ENCODE peak calls at places on chromosomes 4 and X, in six cellular contexts. C is retina; G is heart left ventricle; Q is CD4-positive, alpha-beta T cell; E is hypothalamus; P is GM04504. L is an unnamed sample.

GRCh38 chrX:7272301-7272700 is 124.3 kb upstream of the PUDP start:
- DNase-seq in C (no peak), G (no peak), Q (no peak), E (no peak), P (no peak), L (no peak)

GRCh38 chr4:20603671-20604313 is 96.5 kb upstream of the PACRGL start:
- DNase-seq in C (no peak), G (no peak), Q (no peak), E (no peak), P (peak; percentile 35), L (no peak)

GRCh38 chr4:8044244-8044643 is 104.6 kb upstream of the AFAP1 start:
- DNase-seq in C (no peak), G (no peak), Q (no peak), E (no peak), P (no peak), L (no peak)

GRCh38 chr4:31125496-31125895 is 405.3 kb downstream of the PCDH7 start:
- DNase-seq in C (no peak), G (no peak), Q (no peak), E (no peak), P (no peak), L (no peak)

GRCh38 chr4:10033191-10033881 is 12.0 kb upstream of the SLC2A9 start:
- DNase-seq in C (no peak), G (peak; percentile 79), Q (no peak), E (no peak), P (no peak), L (peak; percentile 54)

GRCh38 chr4:96675916-96676315 is 836.0 kb downstream of the PDHA2 start:
- DNase-seq in C (no peak), G (no peak), Q (no peak), E (no peak), P (no peak), L (no peak)

GRCh38 chrX:138711399-138712347 is at the start of gene FGF13:
- DNase-seq in C (peak; percentile 71), G (peak; percentile 28), Q (no peak), E (no peak), P (no peak), L (peak; percentile 28)

GRCh38 chrX:100625985-100626491 is 10.6 kb downstream of the TSPAN6 start:
- DNase-seq in C (no peak), G (no peak), Q (no peak), E (no peak), P (no peak), L (no peak)

GRCh38 chr4:152243890-152244595 is 291.8 kb downstream of the FBXW7 start:
- DNase-seq in C (no peak), G (peak; percentile 77), Q (no peak), E (no peak), P (no peak), L (no peak)

GRCh38 chrX:150696264-150696789 is 3.1 kb downstream of the MTMR1 start:
- DNase-seq in C (no peak), G (no peak), Q (no peak), E (no peak), P (no peak), L (no peak)

GRCh38 chr4:1462768-1463075 is 56.5 kb upstream of the NKX1-1 start:
- DNase-seq in C (no peak), G (no peak), Q (no peak), E (no peak), P (no peak), L (no peak)

GRCh38 chr4:112896326-112896892 is 153.0 kb upstream of the ANK2 start:
- DNase-seq in C (peak; percentile 24), G (no peak), Q (no peak), E (no peak), P (no peak), L (no peak)